ENCODE peak calls at places on chromosome 4, in ten cellular contexts. X, Z, Q, E, W, U, I, M, Y and T are unnamed samples.

GRCh38 chr4:186400676-186401075 is 134.7 kb downstream of the F11 start:
- DNase-seq in X (no peak), Z (no peak), Q (no peak), E (no peak), W (no peak), U (no peak), I (peak), M (no peak), Y (no peak), T (no peak)

GRCh38 chr4:173807347-173807746 is 277.3 kb upstream of the HAND2 start:
- DNase-seq in X (no peak), Z (no peak), Q (no peak), E (no peak), W (no peak), U (no peak), I (no peak), M (no peak), Y (no peak), T (peak)

GRCh38 chr4:164876680-164877324 is at the start of gene APELA:
- DNase-seq in X (no peak), Z (no peak), Q (no peak), E (no peak), W (peak), U (no peak), I (no peak), M (no peak), Y (no peak), T (no peak)

GRCh38 chr4:118888666-118889312 is at the start of gene SYNPO2:
- DNase-seq in X (peak), Z (no peak), Q (peak), E (peak), W (no peak), U (peak), I (peak), M (no peak), Y (peak), T (peak)

GRCh38 chr4:152342293-152342692 is 193.6 kb downstream of the FBXW7 start:
- DNase-seq in X (no peak), Z (no peak), Q (no peak), E (no peak), W (peak), U (no peak), I (peak), M (no peak), Y (no peak), T (no peak)

GRCh38 chr4:163607292-163607691 is 112.8 kb downstream of the TMA16 start:
- DNase-seq in X (no peak), Z (no peak), Q (no peak), E (no peak), W (no peak), U (no peak), I (peak), M (no peak), Y (no peak), T (no peak)

GRCh38 chr4:145736241-145736831 is 56.4 kb downstream of the C4orf51 start:
- DNase-seq in X (no peak), Z (peak), Q (no peak), E (no peak), W (no peak), U (peak), I (no peak), M (no peak), Y (no peak), T (no peak)

GRCh38 chr4:83219344-83219990 is 65.1 kb downstream of the COQ2 start:
- DNase-seq in X (peak), Z (peak), Q (peak), E (peak), W (no peak), U (no peak), I (no peak), M (no peak), Y (no peak), T (no peak)

GRCh38 chr4:7699040-7699439 is 240.6 kb downstream of the AFAP1 start:
- DNase-seq in X (no peak), Z (no peak), Q (no peak), E (no peak), W (no peak), U (no peak), I (peak), M (no peak), Y (no peak), T (no peak)

GRCh38 chr4:176150283-176150682 is 45.1 kb downstream of the SPATA4 start:
- DNase-seq in X (no peak), Z (no peak), Q (peak), E (no peak), W (peak), U (no peak), I (peak), M (no peak), Y (no peak), T (peak)

GRCh38 chr4:128853741-128854140 is 44.2 kb downstream of the JADE1 start:
- DNase-seq in X (no peak), Z (no peak), Q (no peak), E (no peak), W (no peak), U (no peak), I (peak), M (no peak), Y (no peak), T (no peak)

GRCh38 chr4:87109121-87109520 is 111.3 kb downstream of the KLHL8 start:
- DNase-seq in X (no peak), Z (no peak), Q (no peak), E (no peak), W (no peak), U (no peak), I (no peak), M (no peak), Y (no peak), T (no peak)

GRCh38 chr4:54268151-54268550 is 39.1 kb downstream of the PDGFRA start:
- DNase-seq in X (no peak), Z (no peak), Q (no peak), E (no peak), W (no peak), U (no peak), I (peak), M (no peak), Y (no peak), T (no peak)

GRCh38 chr4:55173580-55173979 is 48.2 kb upstream of the KDR start:
- DNase-seq in X (no peak), Z (no peak), Q (no peak), E (no peak), W (no peak), U (no peak), I (peak), M (no peak), Y (no peak), T (no peak)

GRCh38 chr4:54103190-54103574 is 3.2 kb downstream of the GSX2 start:
- DNase-seq in X (no peak), Z (no peak), Q (no peak), E (no peak), W (no peak), U (no peak), I (no peak), M (no peak), Y (no peak), T (no peak)

GRCh38 chr4:94208918-94209317 is 1.3 kb downstream of the SMARCAD1 start:
- DNase-seq in X (no peak), Z (no peak), Q (peak), E (no peak), W (no peak), U (no peak), I (no peak), M (no peak), Y (no peak), T (no peak)

GRCh38 chr4:38101563-38101962 is 141.4 kb downstream of the PTTG2 start:
- DNase-seq in X (no peak), Z (no peak), Q (no peak), E (no peak), W (no peak), U (no peak), I (peak), M (no peak), Y (no peak), T (no peak)

GRCh38 chr4:147830987-147831386 is 99.1 kb downstream of the ARHGAP10 start:
- DNase-seq in X (no peak), Z (no peak), Q (no peak), E (no peak), W (no peak), U (no peak), I (peak), M (no peak), Y (no peak), T (no peak)

GRCh38 chr4:124515591-124515990 is 196.9 kb downstream of the ANKRD50 start:
- DNase-seq in X (no peak), Z (no peak), Q (no peak), E (no peak), W (no peak), U (no peak), I (no peak), M (no peak), Y (no peak), T (no peak)

GRCh38 chr4:150069361-150069760 is 8.9 kb upstream of the DCLK2 start:
- DNase-seq in X (no peak), Z (no peak), Q (no peak), E (no peak), W (no peak), U (no peak), I (no peak), M (no peak), Y (no peak), T (no peak)

GRCh38 chr4:181874582-181874981 is 368.6 kb upstream of the TENM3 start:
- DNase-seq in X (no peak), Z (no peak), Q (no peak), E (no peak), W (no peak), U (no peak), I (no peak), M (no peak), Y (no peak), T (no peak)

GRCh38 chr4:121738780-121739547 is 26.0 kb downstream of the SMIM43 start:
- DNase-seq in X (no peak), Z (no peak), Q (no peak), E (no peak), W (no peak), U (no peak), I (no peak), M (no peak), Y (no peak), T (no peak)

GRCh38 chr4:180456928-180457327 is 1786.3 kb upstream of the TENM3 start:
- DNase-seq in X (no peak), Z (no peak), Q (no peak), E (no peak), W (no peak), U (no peak), I (no peak), M (no peak), Y (no peak), T (no peak)

GRCh38 chr4:143353797-143354196 is 17.1 kb downstream of the GAB1 start:
- DNase-seq in X (no peak), Z (no peak), Q (peak), E (no peak), W (no peak), U (no peak), I (no peak), M (no peak), Y (no peak), T (no peak)

GRCh38 chr4:65386927-65387326 is 283.4 kb downstream of the EPHA5 start:
- DNase-seq in X (no peak), Z (no peak), Q (no peak), E (no peak), W (no peak), U (no peak), I (no peak), M (no peak), Y (no peak), T (no peak)

GRCh38 chr4:43718369-43718768 is 730.2 kb downstream of the KCTD8 start:
- DNase-seq in X (no peak), Z (no peak), Q (no peak), E (no peak), W (no peak), U (no peak), I (no peak), M (no peak), Y (no peak), T (no peak)

GRCh38 chr4:167721574-167721973 is 370.8 kb upstream of the ANXA10 start:
- DNase-seq in X (no peak), Z (no peak), Q (no peak), E (no peak), W (no peak), U (no peak), I (peak), M (no peak), Y (no peak), T (no peak)

GRCh38 chr4:55819634-55820033 is at the start of gene EXOC1L:
- DNase-seq in X (no peak), Z (no peak), Q (no peak), E (no peak), W (peak), U (no peak), I (peak), M (no peak), Y (peak), T (no peak)